ENCODE peak calls at places on chromosomes 6 and 20, in eight cellular contexts. N, U, G, R, S, Q, X and P are unnamed samples.
A peak's percentile ranks its signal among the peaks of the same experiment; 100 is the strongest.

GRCh38 chr6:124960757-124961467 is 1.3 kb upstream of the RNF217 start:
- DNase-seq in N (no peak), U (no peak), G (no peak), R (no peak), S (no peak), Q (no peak), X (no peak), P (peak; percentile 32)

GRCh38 chr6:89840538-89840937 is 10.9 kb downstream of the CASP8AP2 start:
- DNase-seq in N (no peak), U (no peak), G (peak; percentile 74), R (no peak), S (no peak), Q (no peak), X (no peak), P (peak; percentile 32)

GRCh38 chr6:5107332-5107731 is 22.2 kb downstream of the PPP1R3G start:
- DNase-seq in N (no peak), U (no peak), G (no peak), R (no peak), S (no peak), Q (no peak), X (no peak), P (no peak)

GRCh38 chr6:159104163-159104885 is 59.5 kb upstream of the TAGAP start:
- DNase-seq in N (peak; percentile 65), U (no peak), G (peak; percentile 25), R (peak; percentile 78), S (peak; percentile 59), Q (peak; percentile 81), X (no peak), P (peak; percentile 40)

GRCh38 chr6:150325093-150325772 is 43.6 kb upstream of the IYD start:
- DNase-seq in N (no peak), U (no peak), G (no peak), R (no peak), S (no peak), Q (no peak), X (no peak), P (no peak)

GRCh38 chr6:156555117-156555516 is 222.1 kb upstream of the ARID1B start:
- DNase-seq in N (no peak), U (no peak), G (no peak), R (no peak), S (no peak), Q (no peak), X (no peak), P (no peak)

GRCh38 chr20:47263080-47263479 is 93.4 kb downstream of the ZMYND8 start:
- DNase-seq in N (no peak), U (no peak), G (no peak), R (no peak), S (no peak), Q (no peak), X (no peak), P (no peak)

GRCh38 chr20:47501117-47501482 is 587 bp upstream of the NCOA3 start:
- DNase-seq in N (no peak), U (no peak), G (no peak), R (no peak), S (no peak), Q (no peak), X (no peak), P (no peak)

GRCh38 chr6:33794910-33795615 is 6.1 kb upstream of the LEMD2 start:
- DNase-seq in N (peak; percentile 88), U (no peak), G (no peak), R (no peak), S (no peak), Q (no peak), X (no peak), P (peak; percentile 18)

GRCh38 chr6:39440039-39440426 is 117.5 kb upstream of the KCNK16 start:
- DNase-seq in N (no peak), U (no peak), G (peak; percentile 24), R (no peak), S (no peak), Q (no peak), X (no peak), P (no peak)

GRCh38 chr6:159106627-159107241 is 61.9 kb upstream of the TAGAP start:
- DNase-seq in N (peak; percentile 54), U (no peak), G (peak; percentile 41), R (peak; percentile 94), S (peak; percentile 52), Q (no peak), X (no peak), P (peak; percentile 56)

GRCh38 chr6:62998022-62998421 is 213.2 kb upstream of the FKBP1C start:
- DNase-seq in N (no peak), U (no peak), G (no peak), R (no peak), S (no peak), Q (no peak), X (no peak), P (no peak)

GRCh38 chr20:62405108-62405980 is 1.7 kb downstream of the CABLES2 start:
- DNase-seq in N (peak; percentile 60), U (no peak), G (peak; percentile 35), R (no peak), S (peak; percentile 75), Q (peak; percentile 86), X (no peak), P (peak; percentile 73)
- H3K4me3 ChIP-seq in N (no peak overlapping the region), U (peak overlapping the region; percentile 66), G (no peak overlapping the region), R (peak overlapping the region; percentile 96), S (no peak overlapping the region), Q (no peak overlapping the region), X (no peak overlapping the region), P (no peak overlapping the region)

GRCh38 chr6:116461563-116462507 is 660 bp downstream of the CALHM6 start:
- DNase-seq in N (peak; percentile 23), U (no peak), G (no peak), R (peak; percentile 72), S (peak; percentile 22), Q (peak; percentile 85), X (no peak), P (peak; percentile 55)

GRCh38 chr6:116459927-116460326 is 1.2 kb upstream of the CALHM6 start:
- DNase-seq in N (no peak), U (no peak), G (no peak), R (no peak), S (no peak), Q (no peak), X (no peak), P (no peak)

GRCh38 chr6:116465246-116465645 is 4.1 kb downstream of the CALHM6 start:
- DNase-seq in N (no peak), U (no peak), G (no peak), R (no peak), S (no peak), Q (no peak), X (no peak), P (no peak)

GRCh38 chr6:116461075-116461474 is at the start of gene CALHM6:
- DNase-seq in N (no peak), U (no peak), G (no peak), R (no peak), S (no peak), Q (no peak), X (no peak), P (no peak)

GRCh38 chr6:116462516-116462915 is 1.3 kb downstream of the CALHM6 start:
- DNase-seq in N (no peak), U (no peak), G (no peak), R (no peak), S (no peak), Q (no peak), X (no peak), P (no peak)
- H3K4me3 ChIP-seq in N (peak overlapping the region; percentile 34), U (peak overlapping the region; percentile 48), G (peak overlapping the region; percentile 53), R (peak overlapping the region; percentile 61), S (peak overlapping the region; percentile 37), Q (no peak overlapping the region), X (peak overlapping the region; percentile 38), P (peak overlapping the region; percentile 48)

GRCh38 chr6:37867756-37868446 is 48.4 kb downstream of the ZFAND3 start:
- DNase-seq in N (no peak), U (no peak), G (no peak), R (no peak), S (no peak), Q (no peak), X (no peak), P (no peak)
- H3K4me3 ChIP-seq in N (no peak overlapping the region), U (no peak overlapping the region), G (no peak overlapping the region), R (no peak overlapping the region), S (no peak overlapping the region), Q (no peak overlapping the region), X (no peak overlapping the region), P (no peak overlapping the region)

GRCh38 chr20:63738687-63739128 is 868 bp upstream of the SLC2A4RG start:
- DNase-seq in N (peak; percentile 41), U (no peak), G (no peak), R (peak; percentile 34), S (peak; percentile 68), Q (peak; percentile 90), X (no peak), P (peak; percentile 26)
- H3K4me3 ChIP-seq in N (peak overlapping the region; percentile 43), U (no peak overlapping the region), G (no peak overlapping the region), R (peak overlapping the region; percentile 52), S (peak overlapping the region; percentile 47), Q (peak overlapping the region; percentile 35), X (no peak overlapping the region), P (peak overlapping the region; percentile 43)